ENCODE peak calls at places on chromosomes 5 and 9, in nine cellular contexts. V, J, O, X, G, L, W, N and Z are unnamed samples.

GRCh38 chr9:27182421-27182820 is 73.4 kb downstream of the TEK start:
- DNase-seq in X (no peak), V (no peak), W (no peak), O (no peak), L (no peak), J (no peak), N (no peak), G (no peak), Z (no peak)

GRCh38 chr9:113431181-113431580 is 20.6 kb downstream of the C9orf43 start:
- DNase-seq in W (no peak), J (no peak), V (no peak), G (no peak), N (no peak), X (no peak), L (no peak), O (no peak), Z (no peak)

GRCh38 chr5:87254035-87254434 is 13.6 kb upstream of the RASA1 start:
- DNase-seq in J (no peak), N (no peak), O (no peak), X (no peak), V (no peak), L (no peak), W (no peak), G (no peak), Z (no peak)

GRCh38 chr9:118928723-118929122 is 440.5 kb downstream of the BRINP1 start:
- DNase-seq in W (no peak), V (no peak), L (no peak), J (no peak), G (no peak), N (no peak), O (no peak), X (no peak), Z (no peak)

GRCh38 chr5:172869734-172870133 is 35.7 kb downstream of the ERGIC1 start:
- DNase-seq in V (no peak), L (no peak), O (no peak), X (no peak), J (no peak), N (no peak), G (no peak), W (no peak), Z (no peak)

GRCh38 chr5:139725073-139725830 is 70.4 kb upstream of the PSD2 start:
- DNase-seq in X (no peak), O (peak; percentile 79), G (no peak), L (no peak), N (peak; percentile 74), J (no peak), W (no peak), V (peak; percentile 85), Z (no peak)

GRCh38 chr5:83197326-83197725 is 120.0 kb downstream of the XRCC4 start:
- DNase-seq in J (no peak), O (no peak), X (no peak), V (peak; percentile 14), W (no peak), N (no peak), G (no peak), L (no peak), Z (no peak)

GRCh38 chr5:96008987-96009647 is 47.5 kb upstream of the ELL2 start:
- DNase-seq in X (no peak), N (no peak), J (no peak), L (no peak), G (no peak), V (no peak), W (no peak), O (no peak), Z (no peak)

GRCh38 chr5:57804007-57804444 is 321.4 kb upstream of the ACTBL2 start:
- DNase-seq in L (no peak), W (no peak), O (no peak), X (no peak), J (no peak), V (no peak), N (peak; percentile 39), G (no peak), Z (no peak)

GRCh38 chr9:117616436-117616835 is 87.8 kb upstream of the TLR4 start:
- DNase-seq in O (no peak), L (no peak), W (no peak), X (no peak), N (no peak), G (no peak), J (no peak), V (peak; percentile 61), Z (no peak)

GRCh38 chr5:107781451-107781850 is 110.7 kb upstream of the EFNA5 start:
- DNase-seq in N (no peak), G (no peak), J (no peak), X (no peak), V (no peak), L (no peak), W (no peak), O (no peak), Z (no peak)

GRCh38 chr9:33151007-33151557 is 16.1 kb downstream of the B4GALT1 start:
- DNase-seq in J (no peak), O (peak; percentile 69), G (no peak), W (peak; percentile 65), V (no peak), N (peak; percentile 97), L (no peak), X (no peak), Z (no peak)

GRCh38 chr9:113719919-113720318 is 156.2 kb upstream of the ZNF618 start:
- DNase-seq in W (no peak), X (no peak), L (no peak), V (no peak), J (peak; percentile 1), G (no peak), N (no peak), O (no peak), Z (no peak)

GRCh38 chr9:76296561-76297276 is 97.5 kb downstream of the RFK start:
- DNase-seq in J (no peak), X (no peak), V (no peak), L (no peak), G (no peak), O (no peak), W (no peak), N (no peak), Z (no peak)

GRCh38 chr9:76294301-76294700 is 99.9 kb downstream of the RFK start:
- DNase-seq in L (no peak), G (no peak), V (no peak), N (no peak), W (no peak), J (no peak), X (no peak), O (no peak), Z (no peak)

GRCh38 chr9:76297721-76298239 is 96.4 kb downstream of the RFK start:
- DNase-seq in J (peak; percentile 81), X (no peak), N (peak; percentile 48), W (no peak), G (no peak), V (no peak), O (no peak), L (no peak), Z (peak; percentile 2)

GRCh38 chr9:76302543-76302942 is 91.7 kb downstream of the RFK start:
- DNase-seq in O (no peak), W (no peak), V (no peak), L (no peak), J (no peak), G (no peak), N (no peak), X (no peak), Z (no peak)

GRCh38 chr9:76298497-76299144 is 95.6 kb downstream of the RFK start:
- DNase-seq in V (no peak), N (no peak), W (no peak), G (no peak), J (no peak), X (no peak), O (no peak), L (no peak), Z (no peak)
- TF ChIP-seq CTCF in V (no peak), N (no peak), W (no peak), G (no peak), J (no peak), X (no peak), O (no peak), L (no peak), Z (no peak)

GRCh38 chr5:153672347-153673090 is 182.0 kb downstream of the GRIA1 start:
- DNase-seq in N (peak; percentile 68), O (no peak), W (no peak), J (no peak), L (no peak), V (no peak), X (no peak), G (no peak), Z (no peak)

GRCh38 chr5:153670081-153670480 is 179.6 kb downstream of the GRIA1 start:
- DNase-seq in N (no peak), V (no peak), G (no peak), O (no peak), X (no peak), L (no peak), W (no peak), J (no peak), Z (no peak)

GRCh38 chr5:153676821-153677220 is 186.4 kb downstream of the GRIA1 start:
- DNase-seq in V (no peak), G (no peak), W (no peak), N (no peak), O (no peak), J (no peak), X (no peak), L (no peak), Z (no peak)

GRCh38 chr5:153671653-153672346 is 181.3 kb downstream of the GRIA1 start:
- DNase-seq in G (no peak), N (no peak), V (no peak), X (no peak), O (no peak), W (no peak), L (no peak), J (no peak), Z (no peak)
- TF ChIP-seq CTCF in G (no peak), N (no peak), V (no peak), X (no peak), O (no peak), W (no peak), L (no peak), J (no peak), Z (no peak)

DNA sequence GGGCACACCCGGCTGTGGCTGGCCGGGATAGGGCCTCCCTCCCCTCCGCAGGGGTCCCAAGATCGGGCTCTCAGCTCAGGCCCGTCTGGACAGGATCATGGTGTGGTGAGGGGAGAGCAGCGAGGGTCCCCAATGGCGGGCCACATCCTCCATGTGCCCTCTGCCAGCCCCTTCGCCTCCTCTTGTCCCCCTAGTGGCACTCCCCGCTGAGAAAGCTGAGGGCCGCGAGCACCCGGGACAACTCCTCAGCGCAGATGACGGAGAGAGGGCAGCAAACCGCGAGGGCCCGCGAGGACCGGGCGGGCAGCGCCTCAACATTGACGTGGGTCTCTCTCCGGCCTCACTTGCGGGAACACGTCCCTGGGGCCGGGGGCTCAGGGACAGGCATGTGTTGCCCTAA is 24.6 kb downstream of the NKD2 start:
- DNase-seq in J (peak; percentile 64), G (no peak), O (no peak), N (no peak), L (no peak), W (no peak), X (no peak), V (peak; percentile 19), Z (peak; percentile 0)
- TF ChIP-seq CTCF in J (no peak), G (no peak), O (no peak), N (no peak), L (no peak), W (no peak), X (no peak), V (no peak), Z (no peak)

DNA sequence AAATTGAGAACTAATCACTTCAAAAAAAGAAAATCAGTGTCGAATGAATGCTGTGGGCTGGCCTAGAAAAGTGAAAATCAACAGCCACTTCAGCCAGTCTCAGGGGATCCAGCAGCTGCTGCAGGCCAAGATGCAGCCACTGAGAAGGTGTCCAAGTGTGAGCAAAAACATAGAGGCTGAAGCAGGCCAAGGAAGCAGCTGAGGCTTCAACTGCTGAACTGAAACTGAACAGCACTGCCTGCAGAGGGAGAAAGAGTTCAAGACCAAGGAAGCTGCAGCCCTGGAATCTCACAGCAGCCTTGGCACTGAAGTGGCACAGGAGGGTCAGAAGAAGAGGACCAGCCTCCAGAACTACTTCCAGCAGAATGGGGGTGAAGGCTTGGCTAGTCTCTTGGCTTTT is 15.8 kb upstream of the SLC36A3 start:
- DNase-seq in G (no peak), N (peak; percentile 27), X (no peak), O (peak; percentile 62), V (no peak), W (no peak), J (no peak), L (no peak), Z (peak; percentile 10)
- TF ChIP-seq CTCF in G (no peak), N (peak; percentile 35), X (no peak), O (no peak), V (no peak), W (no peak), J (no peak), L (no peak), Z (peak; percentile 17)